ENCODE peak calls at places on chromosomes 7 and 10, in ten cellular contexts. G is A549; R is CD8-positive, alpha-beta T cell; X is endothelial cell; M is choroid plexus epithelial cell; B is cardiac muscle cell; U is WTC11; Q is gastrocnemius medialis; L is endodermal cell; W is foreskin fibroblast. I is an unnamed sample.

GRCh38 chr7:74318043-74318442 is 28.8 kb downstream of the CLIP2 start:
- DNase-seq in G (no peak), R (no peak), X (no peak), M (no peak), B (no peak), U (no peak), Q (no peak), L (no peak), W (no peak), I (no peak)

GRCh38 chr7:150570712-150571465 is 3.7 kb downstream of the GIMAP4 start:
- DNase-seq in G (no peak), R (no peak), X (no peak), M (no peak), B (no peak), U (no peak), Q (no peak), L (no peak), W (no peak), I (no peak)

GRCh38 chr10:128263891-128264688 is 137.9 kb upstream of the MKI67 start:
- DNase-seq in G (peak; percentile 64), R (peak; percentile 59), X (peak; percentile 78), M (peak; percentile 78), B (peak; percentile 68), U (peak; percentile 83), Q (peak; percentile 9), L (peak; percentile 90), W (peak; percentile 9), I (peak; percentile 59)

GRCh38 chr10:84194424-84195043 is at the start of gene CDHR1:
- DNase-seq in G (no peak), R (peak; percentile 68), X (peak; percentile 38), M (no peak), B (peak; percentile 9), U (peak; percentile 73), Q (no peak), L (peak; percentile 89), W (peak; percentile 36), I (no peak)

GRCh38 chr10:61810263-61810662 is 91.2 kb upstream of the ARID5B start:
- DNase-seq in G (no peak), R (no peak), X (no peak), M (no peak), B (no peak), U (no peak), Q (no peak), L (no peak), W (no peak), I (no peak)

GRCh38 chr10:11146402-11147171 is 128.9 kb downstream of the CELF2 start:
- DNase-seq in G (no peak), R (peak; percentile 45), X (no peak), M (peak; percentile 49), B (peak; percentile 21), U (no peak), Q (no peak), L (no peak), W (peak; percentile 18), I (no peak)

GRCh38 chr7:131057015-131057518 is 270.6 kb upstream of the MKLN1 start:
- DNase-seq in G (no peak), R (no peak), X (no peak), M (peak; percentile 97), B (peak; percentile 94), U (no peak), Q (no peak), L (no peak), W (peak; percentile 76), I (no peak)

GRCh38 chr10:5550621-5551530 is 26.1 kb downstream of the CALML3 start:
- DNase-seq in G (no peak), R (no peak), X (no peak), M (peak; percentile 54), B (peak; percentile 16), U (peak; percentile 8), Q (no peak), L (no peak), W (peak; percentile 29), I (no peak)

GRCh38 chr10:50310560-50311174 is 59.4 kb upstream of the ASAH2 start:
- DNase-seq in G (peak; percentile 57), R (no peak), X (peak; percentile 54), M (peak; percentile 17), B (peak; percentile 15), U (peak; percentile 76), Q (no peak), L (peak; percentile 91), W (no peak), I (no peak)

GRCh38 chr7:114141415-114141814 is 222.6 kb upstream of the PPP1R3A start:
- DNase-seq in G (no peak), R (no peak), X (no peak), M (no peak), B (no peak), U (no peak), Q (no peak), L (peak; percentile 69), W (peak; percentile 44), I (no peak)

GRCh38 chr7:133135451-133135850 is 53.6 kb upstream of the CHCHD3 start:
- DNase-seq in G (no peak), R (no peak), X (no peak), M (peak; percentile 7), B (peak; percentile 2), U (no peak), Q (no peak), L (no peak), W (peak; percentile 14), I (no peak)

GRCh38 chr10:60377955-60378354 is 11.7 kb downstream of the ANK3 start:
- DNase-seq in G (no peak), R (no peak), X (no peak), M (peak; percentile 37), B (no peak), U (no peak), Q (no peak), L (no peak), W (peak; percentile 42), I (no peak)

GRCh38 chr10:67763499-67764011 is 67.6 kb upstream of the CTNNA3 start:
- DNase-seq in G (peak; percentile 77), R (peak; percentile 89), X (peak; percentile 68), M (peak; percentile 60), B (peak; percentile 74), U (peak; percentile 67), Q (peak; percentile 37), L (peak; percentile 89), W (peak; percentile 66), I (peak; percentile 57)

GRCh38 chr7:123043642-123044041 is 48.1 kb upstream of the TAS2R16 start:
- DNase-seq in G (no peak), R (no peak), X (no peak), M (no peak), B (no peak), U (no peak), Q (no peak), L (no peak), W (no peak), I (no peak)
- TF ChIP-seq CTCF in G (no peak), R (no peak), X (no peak), M (no peak), B (no peak), U (no peak), Q (no peak), L (no peak), W (no peak), I (no peak)

DNA sequence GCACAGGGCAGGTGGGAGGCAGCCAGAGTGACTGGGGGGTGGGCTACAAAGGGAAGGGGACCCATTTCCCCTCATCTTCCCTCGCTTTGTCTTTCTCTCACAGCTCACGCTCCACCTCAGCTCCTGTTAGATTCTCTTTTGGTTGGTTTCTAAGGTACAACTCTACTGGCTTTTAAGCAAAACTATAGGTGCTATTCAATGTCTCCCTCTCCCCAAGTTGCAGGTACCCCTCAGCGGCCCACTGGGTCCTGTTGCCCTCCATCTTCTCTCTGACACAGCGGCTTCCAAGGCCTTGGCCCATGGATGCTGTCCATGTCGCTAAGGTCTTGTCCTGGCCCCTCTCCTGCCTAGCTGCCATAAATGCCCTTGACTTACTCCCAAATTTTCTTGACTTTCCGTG is 168.4 kb downstream of the COBL start:
- DNase-seq in G (no peak), R (no peak), X (no peak), M (no peak), B (no peak), U (no peak), Q (no peak), L (no peak), W (no peak), I (no peak)
- TF ChIP-seq CTCF in G (no peak), R (no peak), X (no peak), M (no peak), B (no peak), U (no peak), Q (no peak), L (no peak), W (no peak), I (no peak)

GRCh38 chr7:9091282-9091681 is 657.9 kb downstream of the NXPH1 start:
- DNase-seq in G (no peak), R (no peak), X (no peak), M (no peak), B (no peak), U (no peak), Q (no peak), L (no peak), W (no peak), I (no peak)
- TF ChIP-seq CTCF in G (no peak), R (no peak), X (no peak), M (no peak), B (no peak), U (no peak), Q (no peak), L (peak; percentile 45), W (no peak), I (no peak)

DNA sequence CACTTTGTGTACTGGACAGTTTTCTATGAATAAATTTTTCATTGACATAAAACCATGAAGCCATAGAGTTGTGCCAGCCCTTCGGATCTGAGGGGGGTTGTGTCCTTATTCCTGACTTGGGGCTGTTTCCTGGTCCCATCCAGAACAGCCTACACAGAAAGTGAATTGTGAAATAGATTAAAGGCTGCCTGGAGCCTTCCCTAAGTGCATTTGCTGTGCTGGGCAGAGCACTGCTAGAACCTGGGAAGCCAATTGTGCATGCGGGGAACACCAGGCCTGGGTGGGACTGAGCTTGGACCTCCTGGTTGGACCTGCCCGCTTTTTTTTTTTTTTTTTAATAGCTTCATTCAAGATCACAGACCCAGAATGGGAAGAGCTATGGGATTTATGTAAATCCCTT is 238.9 kb downstream of the ARHGAP21 start:
- DNase-seq in G (no peak), R (no peak), X (no peak), M (no peak), B (no peak), U (no peak), Q (no peak), L (no peak), W (no peak), I (no peak)
- TF ChIP-seq CTCF in G (no peak), R (no peak), X (no peak), M (no peak), B (no peak), U (no peak), Q (no peak), L (no peak), W (no peak), I (no peak)

DNA sequence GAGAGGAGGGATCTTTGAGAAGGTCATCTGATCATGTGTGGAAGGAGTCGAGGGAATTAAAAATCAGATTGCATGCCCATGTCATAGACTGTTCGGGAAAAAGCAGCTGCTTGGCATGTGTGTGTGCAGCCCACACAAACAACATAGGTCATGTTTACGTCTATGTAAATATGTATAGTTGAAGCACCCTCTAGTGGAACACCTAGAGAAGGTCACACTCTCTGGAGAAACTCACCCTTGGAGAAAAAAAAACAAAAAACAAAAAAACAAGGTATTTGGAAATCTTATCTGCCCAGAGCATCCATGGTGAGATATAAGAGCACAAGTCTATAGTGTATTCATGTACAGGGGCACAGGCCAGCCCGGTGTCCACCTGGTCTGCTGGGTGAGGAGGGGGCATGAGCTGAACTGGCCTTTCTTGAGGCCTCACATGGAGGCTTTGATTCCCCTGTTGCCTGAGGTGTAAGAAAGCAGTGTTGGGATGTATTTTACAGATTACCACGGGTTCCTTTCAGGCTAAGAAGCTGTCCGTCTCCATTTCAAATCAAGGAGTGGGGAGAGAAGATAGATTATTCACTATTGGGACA is 98.0 kb downstream of the NPY start:
- DNase-seq in G (peak; percentile 10), R (no peak), X (no peak), M (peak; percentile 47), B (peak; percentile 30), U (no peak), Q (no peak), L (no peak), W (peak; percentile 2), I (no peak)
- TF ChIP-seq CTCF in G (peak; percentile 40), R (no peak), X (peak; percentile 64), M (peak; percentile 51), B (peak; percentile 47), U (peak; percentile 20), Q (no peak), L (peak; percentile 82), W (peak; percentile 45), I (peak; percentile 65)